ENCODE peak calls at places on chromosomes 4 and X, in eight cellular contexts. One of them, this sample, is unnamed.

GRCh38 chr4:2570551-2571222 is 34.2 kb downstream of the FAM193A start:
- DNase-seq in stomach: no peak
- DNase-seq in Peyer's patch: no peak
- DNase-seq in heart left ventricle: peak; percentile 24
- DNase-seq in GM12878: peak; percentile 30
- DNase-seq in GM23338: peak; percentile 30
- DNase-seq in HepG2: no peak
- DNase-seq in IMR-90: no peak
- DNase-seq in this sample: no peak

GRCh38 chr4:2415881-2416563 is 2.4 kb downstream of the ZFYVE28 start:
- DNase-seq in stomach: no peak
- DNase-seq in Peyer's patch: no peak
- DNase-seq in GM23338: no peak
- DNase-seq in heart left ventricle: no peak
- DNase-seq in IMR-90: no peak
- DNase-seq in HepG2: no peak
- DNase-seq in GM12878: no peak
- DNase-seq in this sample: no peak

GRCh38 chrX:19342331-19342906 is 1.3 kb upstream of the PDHA1 start:
- DNase-seq in GM12878: no peak
- DNase-seq in heart left ventricle: no peak
- DNase-seq in stomach: no peak
- DNase-seq in GM23338: no peak
- DNase-seq in IMR-90: peak; percentile 34
- DNase-seq in HepG2: no peak
- DNase-seq in Peyer's patch: no peak
- DNase-seq in this sample: no peak

GRCh38 chrX:104335765-104336164 is 81.0 kb upstream of the ESX1 start:
- DNase-seq in stomach: no peak
- DNase-seq in heart left ventricle: no peak
- DNase-seq in GM23338: no peak
- DNase-seq in Peyer's patch: no peak
- DNase-seq in GM12878: no peak
- DNase-seq in HepG2: no peak
- DNase-seq in IMR-90: peak; percentile 90
- DNase-seq in this sample: no peak

GRCh38 chr4:153243464-153243863 is 39.2 kb downstream of the TRIM2 start:
- DNase-seq in stomach: no peak
- DNase-seq in Peyer's patch: no peak
- DNase-seq in GM23338: no peak
- DNase-seq in HepG2: no peak
- DNase-seq in IMR-90: no peak
- DNase-seq in GM12878: no peak
- DNase-seq in heart left ventricle: no peak
- DNase-seq in this sample: no peak

GRCh38 chrX:155148724-155149537 is 67.3 kb upstream of the VBP1 start:
- DNase-seq in heart left ventricle: no peak
- DNase-seq in Peyer's patch: no peak
- DNase-seq in GM23338: peak; percentile 65
- DNase-seq in stomach: no peak
- DNase-seq in HepG2: peak; percentile 15
- DNase-seq in GM12878: no peak
- DNase-seq in IMR-90: peak; percentile 11
- DNase-seq in this sample: no peak

GRCh38 chr4:48346594-48346993 is 5.3 kb downstream of the SLAIN2 start:
- DNase-seq in GM12878: no peak
- DNase-seq in stomach: no peak
- DNase-seq in GM23338: no peak
- DNase-seq in IMR-90: peak; percentile 51
- DNase-seq in heart left ventricle: no peak
- DNase-seq in Peyer's patch: no peak
- DNase-seq in HepG2: no peak
- DNase-seq in this sample: no peak

GRCh38 chr4:89712141-89712540 is 124.8 kb downstream of the SNCA start:
- DNase-seq in Peyer's patch: no peak
- DNase-seq in heart left ventricle: no peak
- DNase-seq in stomach: no peak
- DNase-seq in GM23338: no peak
- DNase-seq in IMR-90: peak; percentile 67
- DNase-seq in HepG2: no peak
- DNase-seq in GM12878: no peak
- DNase-seq in this sample: no peak

GRCh38 chr4:138734746-138735145 is 280.8 kb upstream of the NOCT start:
- DNase-seq in GM12878: no peak
- DNase-seq in HepG2: no peak
- DNase-seq in IMR-90: peak; percentile 89
- DNase-seq in stomach: no peak
- DNase-seq in GM23338: no peak
- DNase-seq in Peyer's patch: no peak
- DNase-seq in heart left ventricle: no peak
- DNase-seq in this sample: no peak

GRCh38 chrX:109732319-109732779 is 708 bp downstream of the ACSL4 start:
- DNase-seq in stomach: no peak
- DNase-seq in Peyer's patch: no peak
- DNase-seq in HepG2: no peak
- DNase-seq in GM23338: peak; percentile 22
- DNase-seq in heart left ventricle: no peak
- DNase-seq in GM12878: no peak
- DNase-seq in IMR-90: peak; percentile 59
- DNase-seq in this sample: peak; percentile 22

GRCh38 chrX:147953976-147954375 is 27.2 kb upstream of the FMR1NB start:
- DNase-seq in GM12878: no peak
- DNase-seq in GM23338: no peak
- DNase-seq in Peyer's patch: no peak
- DNase-seq in IMR-90: no peak
- DNase-seq in HepG2: no peak
- DNase-seq in heart left ventricle: no peak
- DNase-seq in stomach: peak; percentile 26
- DNase-seq in this sample: no peak

GRCh38 chr4:147727476-147728028 is 4.3 kb upstream of the ARHGAP10 start:
- DNase-seq in heart left ventricle: no peak
- DNase-seq in HepG2: no peak
- DNase-seq in GM23338: no peak
- DNase-seq in IMR-90: peak; percentile 50
- DNase-seq in GM12878: no peak
- DNase-seq in Peyer's patch: no peak
- DNase-seq in stomach: no peak
- DNase-seq in this sample: peak; percentile 76

GRCh38 chrX:136616987-136617685 is 30.8 kb upstream of the CD40LG start:
- DNase-seq in HepG2: no peak
- DNase-seq in Peyer's patch: no peak
- DNase-seq in GM12878: no peak
- DNase-seq in heart left ventricle: no peak
- DNase-seq in GM23338: no peak
- DNase-seq in stomach: no peak
- DNase-seq in IMR-90: no peak
- DNase-seq in this sample: no peak

GRCh38 chr4:21474195-21474594 is 474.4 kb downstream of the KCNIP4 start:
- DNase-seq in IMR-90: no peak
- DNase-seq in stomach: no peak
- DNase-seq in heart left ventricle: no peak
- DNase-seq in GM12878: no peak
- DNase-seq in HepG2: no peak
- DNase-seq in GM23338: no peak
- DNase-seq in Peyer's patch: no peak
- DNase-seq in this sample: no peak

GRCh38 chr4:21467551-21467950 is 481.0 kb downstream of the KCNIP4 start:
- DNase-seq in stomach: no peak
- DNase-seq in HepG2: no peak
- DNase-seq in Peyer's patch: no peak
- DNase-seq in heart left ventricle: no peak
- DNase-seq in IMR-90: no peak
- DNase-seq in GM12878: no peak
- DNase-seq in GM23338: no peak
- DNase-seq in this sample: peak; percentile 33

GRCh38 chr4:21470531-21470930 is 478.0 kb downstream of the KCNIP4 start:
- DNase-seq in stomach: no peak
- DNase-seq in HepG2: no peak
- DNase-seq in Peyer's patch: no peak
- DNase-seq in IMR-90: no peak
- DNase-seq in GM12878: no peak
- DNase-seq in heart left ventricle: no peak
- DNase-seq in GM23338: no peak
- DNase-seq in this sample: peak; percentile 29

GRCh38 chr4:21469438-21470032 is 479.0 kb downstream of the KCNIP4 start:
- DNase-seq in GM12878: no peak
- DNase-seq in stomach: no peak
- DNase-seq in GM23338: peak; percentile 51
- DNase-seq in IMR-90: no peak
- DNase-seq in Peyer's patch: no peak
- DNase-seq in heart left ventricle: no peak
- DNase-seq in HepG2: peak; percentile 11
- DNase-seq in this sample: peak; percentile 12
- TF ChIP-seq CTCF in GM12878: peak; percentile 36
- TF ChIP-seq CTCF in stomach: peak; percentile 24
- TF ChIP-seq CTCF in GM23338: peak; percentile 59
- TF ChIP-seq CTCF in IMR-90: peak; percentile 43
- TF ChIP-seq CTCF in Peyer's patch: no peak
- TF ChIP-seq CTCF in heart left ventricle: peak; percentile 8
- TF ChIP-seq CTCF in HepG2: peak; percentile 52
- TF ChIP-seq CTCF in this sample: peak; percentile 69

GRCh38 chr4:30719363-30720020 is 677 bp upstream of the PCDH7 start:
- DNase-seq in stomach: peak; percentile 52
- DNase-seq in HepG2: no peak
- DNase-seq in heart left ventricle: peak; percentile 53
- DNase-seq in GM23338: peak; percentile 83
- DNase-seq in IMR-90: peak; percentile 68
- DNase-seq in Peyer's patch: peak; percentile 48
- DNase-seq in GM12878: no peak
- DNase-seq in this sample: peak; percentile 59
- H3K27ac ChIP-seq in stomach: peak overlapping the region; percentile 80
- H3K27ac ChIP-seq in HepG2: no peak overlapping the region
- H3K27ac ChIP-seq in heart left ventricle: peak overlapping the region; percentile 87
- H3K27ac ChIP-seq in GM23338: no peak overlapping the region
- H3K27ac ChIP-seq in IMR-90: peak overlapping the region; percentile 45
- H3K27ac ChIP-seq in Peyer's patch: peak overlapping the region; percentile 52
- H3K27ac ChIP-seq in GM12878: no peak overlapping the region
- H3K27ac ChIP-seq in this sample: peak overlapping the region; percentile 84

GRCh38 chrX:115642304-115642703 is 81.3 kb downstream of the PLS3 start:
- DNase-seq in GM12878: no peak
- DNase-seq in GM23338: peak; percentile 23
- DNase-seq in heart left ventricle: no peak
- DNase-seq in IMR-90: no peak
- DNase-seq in Peyer's patch: no peak
- DNase-seq in stomach: no peak
- DNase-seq in HepG2: no peak
- DNase-seq in this sample: no peak

GRCh38 chrX:115642895-115643530 is 82.0 kb downstream of the PLS3 start:
- DNase-seq in heart left ventricle: peak; percentile 15
- DNase-seq in IMR-90: peak; percentile 77
- DNase-seq in Peyer's patch: peak; percentile 74
- DNase-seq in GM23338: peak; percentile 34
- DNase-seq in GM12878: peak; percentile 23
- DNase-seq in HepG2: peak; percentile 6
- DNase-seq in stomach: peak; percentile 36
- DNase-seq in this sample: peak; percentile 11

GRCh38 chrX:115639481-115639880 is 78.5 kb downstream of the PLS3 start:
- DNase-seq in GM23338: peak; percentile 36
- DNase-seq in Peyer's patch: no peak
- DNase-seq in HepG2: no peak
- DNase-seq in IMR-90: no peak
- DNase-seq in stomach: no peak
- DNase-seq in GM12878: no peak
- DNase-seq in heart left ventricle: no peak
- DNase-seq in this sample: no peak
- TF ChIP-seq CTCF in GM23338: no peak
- TF ChIP-seq CTCF in Peyer's patch: no peak
- TF ChIP-seq CTCF in HepG2: no peak
- TF ChIP-seq CTCF in IMR-90: no peak
- TF ChIP-seq CTCF in stomach: no peak
- TF ChIP-seq CTCF in GM12878: no peak
- TF ChIP-seq CTCF in heart left ventricle: no peak
- TF ChIP-seq CTCF in this sample: no peak

GRCh38 chr4:102503831-102504786 is 3.0 kb downstream of the NFKB1 start:
- DNase-seq in HepG2: no peak
- DNase-seq in IMR-90: no peak
- DNase-seq in heart left ventricle: no peak
- DNase-seq in GM23338: no peak
- DNase-seq in GM12878: no peak
- DNase-seq in stomach: no peak
- DNase-seq in Peyer's patch: no peak
- DNase-seq in this sample: no peak
- H3K27ac ChIP-seq in HepG2: peak overlapping the region; percentile 97
- H3K27ac ChIP-seq in IMR-90: no peak overlapping the region
- H3K27ac ChIP-seq in heart left ventricle: no peak overlapping the region
- H3K27ac ChIP-seq in GM23338: no peak overlapping the region
- H3K27ac ChIP-seq in GM12878: peak overlapping the region; percentile 97
- H3K27ac ChIP-seq in stomach: peak overlapping the region; percentile 98
- H3K27ac ChIP-seq in Peyer's patch: peak overlapping the region; percentile 95
- H3K27ac ChIP-seq in this sample: no peak overlapping the region

GRCh38 chr4:105197777-105198176 is 51.1 kb downstream of the TET2 start:
- DNase-seq in heart left ventricle: no peak
- DNase-seq in IMR-90: peak; percentile 43
- DNase-seq in Peyer's patch: no peak
- DNase-seq in GM23338: no peak
- DNase-seq in GM12878: no peak
- DNase-seq in HepG2: no peak
- DNase-seq in stomach: no peak
- DNase-seq in this sample: no peak

GRCh38 chr4:105194328-105195231 is 47.9 kb downstream of the TET2 start:
- DNase-seq in HepG2: no peak
- DNase-seq in Peyer's patch: no peak
- DNase-seq in heart left ventricle: no peak
- DNase-seq in GM12878: peak; percentile 55
- DNase-seq in GM23338: no peak
- DNase-seq in stomach: no peak
- DNase-seq in IMR-90: peak; percentile 79
- DNase-seq in this sample: no peak

GRCh38 chr4:105198541-105198940 is 51.9 kb downstream of the TET2 start:
- DNase-seq in stomach: no peak
- DNase-seq in GM12878: no peak
- DNase-seq in IMR-90: no peak
- DNase-seq in heart left ventricle: no peak
- DNase-seq in GM23338: no peak
- DNase-seq in Peyer's patch: no peak
- DNase-seq in HepG2: no peak
- DNase-seq in this sample: no peak

GRCh38 chr4:105192910-105193309 is 46.2 kb downstream of the TET2 start:
- DNase-seq in HepG2: peak; percentile 47
- DNase-seq in Peyer's patch: no peak
- DNase-seq in stomach: no peak
- DNase-seq in IMR-90: no peak
- DNase-seq in GM12878: no peak
- DNase-seq in GM23338: no peak
- DNase-seq in heart left ventricle: no peak
- DNase-seq in this sample: no peak

DNA sequence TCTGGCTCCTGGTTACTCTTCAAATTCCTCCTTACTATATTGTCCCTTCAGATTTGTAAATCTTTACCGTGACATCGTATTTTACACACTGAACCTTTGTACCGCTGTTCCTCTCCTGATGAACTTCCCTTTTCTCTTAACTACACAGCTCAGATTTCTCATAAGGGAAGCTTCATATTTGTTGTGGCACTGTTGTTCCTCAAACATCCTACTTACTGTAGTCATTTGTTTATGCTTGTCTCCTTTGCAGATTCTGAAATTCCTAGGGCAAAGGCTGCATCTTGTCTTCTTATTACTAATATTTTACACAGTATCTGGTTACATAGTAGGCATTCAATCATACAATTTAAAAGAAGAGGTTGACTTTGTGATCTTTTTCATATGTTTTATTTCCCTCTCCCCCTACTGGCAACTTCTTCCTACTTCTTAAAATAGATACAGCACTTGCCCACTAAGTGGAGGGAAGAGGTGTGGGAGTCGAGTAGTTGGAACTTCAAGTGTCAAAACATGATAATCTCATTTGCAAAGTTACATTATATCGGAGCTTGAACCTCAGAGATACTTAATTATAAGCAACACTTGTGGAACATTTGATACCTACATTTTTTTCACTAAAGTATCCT is 50.0 kb downstream of the TET2 start:
- DNase-seq in HepG2: no peak
- DNase-seq in Peyer's patch: no peak
- DNase-seq in GM23338: peak; percentile 36
- DNase-seq in GM12878: peak; percentile 35
- DNase-seq in IMR-90: peak; percentile 44
- DNase-seq in heart left ventricle: no peak
- DNase-seq in stomach: no peak
- DNase-seq in this sample: no peak
- TF ChIP-seq CTCF in HepG2: no peak
- TF ChIP-seq CTCF in Peyer's patch: no peak
- TF ChIP-seq CTCF in GM23338: no peak
- TF ChIP-seq CTCF in GM12878: no peak
- TF ChIP-seq CTCF in IMR-90: peak; percentile 24
- TF ChIP-seq CTCF in heart left ventricle: no peak
- TF ChIP-seq CTCF in stomach: no peak
- TF ChIP-seq CTCF in this sample: no peak

This sample was measured in RWPE1.